ENCODE peak calls at places on chromosome 22, in seven cellular contexts. V, P, X, G, W, U and N are unnamed samples.

GRCh38 chr22:48153726-48154125 is 1391.3 kb downstream of the TBC1D22A start:
- DNase-seq in W (peak), V (no peak), P (no peak), G (no peak), X (no peak), U (peak), N (no peak)

GRCh38 chr22:22884888-22885840 is 2.5 kb upstream of the IGLL5 start:
- DNase-seq in V (no peak), U (no peak), G (no peak), P (no peak), W (peak), X (peak), N (peak)

GRCh38 chr22:41939981-41940852 is 6.7 kb downstream of the CENPM start:
- DNase-seq in G (peak), V (no peak), U (peak), X (peak), W (peak), P (peak), N (peak)

GRCh38 chr22:44179989-44180705 is 578 bp upstream of the PARVG start:
- DNase-seq in V (no peak), P (no peak), G (no peak), U (no peak), W (no peak), X (no peak), N (no peak)

GRCh38 chr22:46513908-46514550 is 23.4 kb downstream of the CELSR1 start:
- DNase-seq in G (no peak), X (no peak), W (no peak), U (no peak), V (no peak), P (no peak), N (no peak)

GRCh38 chr22:24827305-24827704 is 21.3 kb downstream of the SGSM1 start:
- DNase-seq in G (no peak), U (peak), W (no peak), X (no peak), P (no peak), V (no peak), N (no peak)

GRCh38 chr22:49749227-49749626 is 78.4 kb downstream of the BRD1 start:
- DNase-seq in W (peak), X (no peak), U (no peak), G (no peak), P (no peak), V (no peak), N (no peak)

GRCh38 chr22:23915230-23915754 is 21.1 kb downstream of the MIF start:
- DNase-seq in W (peak), U (no peak), G (no peak), V (no peak), X (no peak), P (no peak), N (no peak)

GRCh38 chr22:48106215-48106614 is 1343.8 kb downstream of the TBC1D22A start:
- DNase-seq in W (no peak), G (no peak), P (no peak), U (no peak), V (no peak), X (no peak), N (no peak)

GRCh38 chr22:16815073-16815472 is 10.1 kb downstream of the XKR3 start:
- DNase-seq in X (no peak), G (no peak), W (no peak), V (no peak), U (no peak), P (no peak), N (no peak)

GRCh38 chr22:50267591-50268390 is 2.4 kb downstream of the MAPK11 start:
- DNase-seq in W (no peak), G (no peak), X (peak), P (peak), U (no peak), V (no peak), N (peak)

GRCh38 chr22:19508024-19508776 is 16.0 kb downstream of the CLDN5 start:
- DNase-seq in G (no peak), U (no peak), P (no peak), V (no peak), X (no peak), W (peak), N (no peak)

GRCh38 chr22:27212617-27213177 is 555.3 kb downstream of the MIAT start:
- DNase-seq in V (peak), U (peak), W (peak), G (no peak), X (no peak), P (no peak), N (no peak)